ENCODE peak calls at places on chromosomes 12 and 14, in five cellular contexts. V is choroid plexus epithelial cell, O is HL-60, I is uterus, U is A549. T is an unnamed sample.

GRCh38 chr12:12717586-12718381 is 616 bp downstream of the CDKN1B start:
- DNase-seq in V (peak), O (no peak), I (no peak), U (no peak), T (no peak)

GRCh38 chr12:14723763-14724162 is 27.4 kb upstream of the GUCY2C start:
- DNase-seq in V (peak), O (peak), I (peak), U (peak), T (peak)

GRCh38 chr14:84541008-84541407 is 988.9 kb upstream of the FLRT2 start:
- DNase-seq in V (no peak), O (no peak), I (no peak), U (no peak), T (no peak)

GRCh38 chr12:109582636-109583035 is 9.0 kb downstream of the MVK start:
- DNase-seq in V (no peak), O (no peak), I (no peak), U (no peak), T (no peak)

GRCh38 chr12:105658389-105658788 is 327.9 kb downstream of the C12orf75 start:
- DNase-seq in V (no peak), O (no peak), I (no peak), U (no peak), T (no peak)

GRCh38 chr12:50933459-50934124 is 18.8 kb upstream of the HIGD1C start:
- DNase-seq in V (peak), O (no peak), I (no peak), U (no peak), T (no peak)

GRCh38 chr14:60164404-60164716 is 838 bp downstream of the DHRS7 start:
- DNase-seq in V (no peak), O (no peak), I (no peak), U (peak), T (no peak)

GRCh38 chr12:1056390-1056789 is 65.4 kb downstream of the ERC1 start:
- DNase-seq in V (no peak), O (no peak), I (no peak), U (no peak), T (no peak)

GRCh38 chr14:90726656-90727055 is 89.6 kb downstream of the TTC7B start:
- DNase-seq in V (peak), O (no peak), I (peak), U (no peak), T (peak)

GRCh38 chr12:15544589-15544988 is 222.3 kb downstream of the PTPRO start:
- DNase-seq in V (no peak), O (no peak), I (no peak), U (no peak), T (no peak)

GRCh38 chr14:24074625-24075484 is 3.5 kb downstream of the CPNE6 start:
- DNase-seq in V (no peak), O (no peak), I (no peak), U (no peak), T (no peak)

GRCh38 chr14:24868389-24868788 is 181.6 kb downstream of the STXBP6 start:
- DNase-seq in V (no peak), O (no peak), I (no peak), U (no peak), T (no peak)

GRCh38 chr12:124544311-124544970 is 23.0 kb downstream of the NCOR2 start:
- DNase-seq in V (no peak), O (no peak), I (no peak), U (no peak), T (no peak)

GRCh38 chr14:71135911-71136310 is 228.7 kb downstream of the PCNX1 start:
- DNase-seq in V (no peak), O (no peak), I (no peak), U (no peak), T (no peak)

GRCh38 chr14:71932229-71932951 is at the start of gene RGS6:
- DNase-seq in V (peak), O (no peak), I (no peak), U (no peak), T (no peak)

GRCh38 chr12:130689408-130690405 is 26.4 kb downstream of the RIMBP2 start:
- DNase-seq in V (no peak), O (no peak), I (no peak), U (no peak), T (no peak)

GRCh38 chr12:62933220-62933870 is 1.6 kb downstream of the PPM1H start:
- DNase-seq in V (no peak), O (no peak), I (no peak), U (peak), T (no peak)

GRCh38 chr12:7113389-7113871 is 4.4 kb upstream of the C1RL start:
- DNase-seq in V (peak), O (no peak), I (peak), U (peak), T (no peak)

GRCh38 chr12:58521796-58522195 is 398.5 kb downstream of the LRIG3 start:
- DNase-seq in V (no peak), O (no peak), I (no peak), U (no peak), T (no peak)

GRCh38 chr12:2535583-2536187 is 259.1 kb upstream of the FKBP4 start:
- DNase-seq in V (peak), O (no peak), I (no peak), U (no peak), T (no peak)

GRCh38 chr12:110176745-110177144 is 52.6 kb downstream of the IFT81 start:
- DNase-seq in V (peak), O (no peak), I (no peak), U (no peak), T (no peak)

GRCh38 chr14:88005978-88006851 is 1.3 kb downstream of the GPR65 start:
- DNase-seq in V (no peak), O (no peak), I (no peak), U (no peak), T (no peak)

GRCh38 chr14:104650057-104650980 is 39.1 kb upstream of the INF2 start:
- DNase-seq in V (peak), O (no peak), I (peak), U (peak), T (no peak)

GRCh38 chr12:19741132-19741489 is 301.8 kb downstream of the AEBP2 start:
- DNase-seq in V (no peak), O (no peak), I (no peak), U (no peak), T (no peak)

GRCh38 chr12:124655317-124656213 is 88.2 kb upstream of the NCOR2 start:
- DNase-seq in V (peak), O (no peak), I (peak), U (peak), T (peak)

GRCh38 chr12:5964913-5965900 is 20.1 kb upstream of the ANO2 start:
- DNase-seq in V (peak), O (no peak), I (no peak), U (no peak), T (no peak)

DNA sequence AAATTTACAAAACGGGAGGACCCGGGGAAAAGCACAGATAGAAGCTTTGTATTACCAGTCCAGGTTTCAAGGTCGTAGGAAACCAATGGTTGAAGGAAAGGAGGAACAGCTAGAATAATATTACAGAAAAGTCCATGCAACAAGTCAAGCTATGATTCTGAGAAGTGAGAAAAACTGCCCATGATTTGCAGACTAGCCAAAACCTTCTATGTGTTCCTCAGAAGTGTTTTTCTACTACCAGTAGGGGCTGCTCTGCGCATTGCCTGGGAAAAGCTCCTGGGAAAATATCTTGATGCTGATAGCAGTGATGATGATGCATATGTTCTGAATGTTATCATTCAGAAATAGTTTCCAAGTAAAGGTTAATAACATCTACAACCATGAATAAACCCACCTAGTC is 2.2 kb downstream of the PDZRN4 start:
- DNase-seq in V (peak), O (no peak), I (no peak), U (peak), T (no peak)
- TF ChIP-seq CTCF in V (peak), O (no peak), I (peak), U (peak), T (peak)

GRCh38 chr12:45893240-45893639 is 97.1 kb downstream of the SCAF11 start:
- DNase-seq in V (peak), O (no peak), I (no peak), U (no peak), T (peak)
- TF ChIP-seq CTCF in V (peak), O (no peak), I (no peak), U (peak), T (peak)

DNA sequence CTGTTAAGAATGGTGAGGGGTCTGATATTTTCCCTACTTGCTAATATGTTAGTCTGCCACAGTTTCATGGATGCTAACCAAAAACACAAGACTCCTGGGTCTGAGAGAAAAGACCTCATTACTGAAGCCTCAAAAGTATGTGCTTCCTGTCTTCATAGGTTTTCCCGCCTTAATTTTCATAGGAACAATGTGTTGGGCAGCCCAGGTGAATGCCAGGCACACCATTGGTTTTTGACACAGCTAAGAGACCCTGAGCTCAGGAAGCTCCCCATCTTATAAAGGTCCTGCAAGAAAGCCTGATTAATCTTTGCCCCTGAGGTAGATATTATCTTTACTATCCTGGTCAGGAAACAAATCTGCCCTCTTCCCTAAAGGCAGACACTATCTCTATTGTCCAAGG is 464.1 kb downstream of the MDGA2 start:
- DNase-seq in V (no peak), O (no peak), I (no peak), U (no peak), T (no peak)
- TF ChIP-seq CTCF in V (no peak), O (no peak), I (no peak), U (no peak), T (no peak)

GRCh38 chr12:53191885-53192530 is 11.3 kb upstream of the CSAD start:
- DNase-seq in V (no peak), O (no peak), I (no peak), U (no peak), T (no peak)
- TF ChIP-seq CTCF in V (no peak), O (no peak), I (no peak), U (no peak), T (no peak)

GRCh38 chr14:94051115-94051514 is 25.0 kb downstream of the OTUB2 start:
- DNase-seq in V (peak), O (no peak), I (peak), U (no peak), T (no peak)
- TF ChIP-seq CTCF in V (peak), O (no peak), I (peak), U (peak), T (peak)

GRCh38 chr12:8950702-8951478 is 1.4 kb upstream of the M6PR start:
- DNase-seq in V (no peak), O (no peak), I (no peak), U (no peak), T (no peak)
- TF ChIP-seq CTCF in V (no peak), O (no peak), I (no peak), U (no peak), T (no peak)